ENCODE peak calls at places on chromosomes 7 and 10, in six cellular contexts. A is activated CD4-positive, alpha-beta T cell treated with anti-CD3 and anti-CD28 coated beads, Interleukin-2, amount 10 ng/mL, durations not matched to agents 7 days and 5 days; Y is activated CD8-positive, alpha-beta T cell treated with anti-CD3 and anti-CD28 coated beads for 36 hours; C is GM04504; D is HCT116; U is GM03348. R is an unnamed sample.
A peak's percentile ranks its signal among the peaks of the same experiment; 100 is the strongest.

GRCh38 chr10:111875760-111876159 is 307.8 kb downstream of the GPAM start:
- DNase-seq in A (no peak), Y (no peak), C (no peak), D (no peak), U (peak; percentile 21), R (no peak)

GRCh38 chr7:280461-280860 is 9.5 kb upstream of the FOXL3 start:
- DNase-seq in A (no peak), Y (no peak), C (no peak), D (no peak), U (no peak), R (no peak)

GRCh38 chr7:138886501-138886917 is 88.5 kb upstream of the ATP6V0A4 start:
- DNase-seq in A (peak; percentile 79), Y (peak; percentile 55), C (peak; percentile 50), D (peak; percentile 56), U (peak; percentile 70), R (peak; percentile 76)

GRCh38 chr7:111495173-111495572 is 67.1 kb downstream of the IMMP2L start:
- DNase-seq in A (no peak), Y (no peak), C (no peak), D (no peak), U (no peak), R (no peak)

GRCh38 chr7:70583965-70584883 is 547.7 kb upstream of the GALNT17 start:
- DNase-seq in A (no peak), Y (no peak), C (no peak), D (no peak), U (no peak), R (no peak)

GRCh38 chr10:114685456-114685855 is 27.4 kb upstream of the ABLIM1 start:
- DNase-seq in A (no peak), Y (no peak), C (no peak), D (no peak), U (no peak), R (no peak)

GRCh38 chr7:26696161-26696560 is 168.2 kb downstream of the SKAP2 start:
- DNase-seq in A (no peak), Y (no peak), C (no peak), D (no peak), U (no peak), R (no peak)

GRCh38 chr7:157239571-157240270 is 97.1 kb upstream of the DNAJB6 start:
- DNase-seq in A (no peak), Y (no peak), C (no peak), D (no peak), U (no peak), R (no peak)

GRCh38 chr7:149598721-149599308 is 101.2 kb upstream of the ZNF746 start:
- DNase-seq in A (peak; percentile 56), Y (peak; percentile 30), C (no peak), D (peak; percentile 16), U (peak; percentile 55), R (peak; percentile 24)

GRCh38 chr7:23598321-23598720 is 1.1 kb downstream of the CCDC126 start:
- DNase-seq in A (no peak), Y (no peak), C (no peak), D (peak; percentile 34), U (no peak), R (peak; percentile 43)

GRCh38 chr7:49327155-49327554 is 402.8 kb downstream of the CDC14C start:
- DNase-seq in A (no peak), Y (no peak), C (no peak), D (no peak), U (no peak), R (no peak)

GRCh38 chr7:3928727-3929515 is 627.9 kb downstream of the SDK1 start:
- DNase-seq in A (no peak), Y (no peak), C (no peak), D (no peak), U (no peak), R (peak; percentile 21)

GRCh38 chr10:23191764-23192395 is at the start of gene PTF1A:
- DNase-seq in A (no peak), Y (no peak), C (no peak), D (no peak), U (no peak), R (no peak)

GRCh38 chr7:35753761-35754603 is 46.9 kb upstream of the SEPTIN7 start:
- DNase-seq in A (no peak), Y (no peak), C (no peak), D (no peak), U (no peak), R (no peak)

GRCh38 chr10:6624392-6624791 is 44.3 kb upstream of the PRKCQ start:
- DNase-seq in A (no peak), Y (no peak), C (no peak), D (no peak), U (no peak), R (no peak)

GRCh38 chr10:49784631-49785030 is 22.5 kb upstream of the OGDHL start:
- DNase-seq in A (no peak), Y (no peak), C (no peak), D (no peak), U (no peak), R (no peak)

GRCh38 chr10:49620841-49621378 is 7.1 kb downstream of the CHAT start:
- DNase-seq in A (no peak), Y (no peak), C (no peak), D (no peak), U (no peak), R (no peak)

GRCh38 chr7:2689951-2690705 is 2.1 kb downstream of the AMZ1 start:
- DNase-seq in A (no peak), Y (no peak), C (no peak), D (no peak), U (no peak), R (no peak)

GRCh38 chr10:22823109-22823508 is 104.7 kb upstream of the ARMC3 start:
- DNase-seq in A (no peak), Y (peak; percentile 8), C (peak; percentile 75), D (peak; percentile 95), U (peak; percentile 62), R (peak; percentile 93)

GRCh38 chr10:116298586-116298985 is 25.6 kb upstream of the GFRA1 start:
- DNase-seq in A (no peak), Y (no peak), C (no peak), D (no peak), U (no peak), R (no peak)

GRCh38 chr7:131656980-131657725 is 100.7 kb upstream of the PODXL start:
- DNase-seq in A (no peak), Y (no peak), C (no peak), D (no peak), U (no peak), R (no peak)

GRCh38 chr10:29535012-29535777 is 99.6 kb downstream of the SVIL start:
- DNase-seq in A (no peak), Y (peak; percentile 13), C (peak; percentile 74), D (peak; percentile 16), U (peak; percentile 91), R (peak; percentile 64)

GRCh38 chr7:134101716-134102115 is 25.4 kb upstream of the LRGUK start:
- DNase-seq in A (no peak), Y (no peak), C (no peak), D (no peak), U (no peak), R (no peak)

GRCh38 chr7:111927383-111928019 is 278.7 kb downstream of the DOCK4 start:
- DNase-seq in A (no peak), Y (no peak), C (no peak), D (no peak), U (no peak), R (no peak)

GRCh38 chr7:6615853-6616555 is 594 bp downstream of the ZNF853 start:
- DNase-seq in A (no peak), Y (no peak), C (no peak), D (no peak), U (no peak), R (peak; percentile 40)

GRCh38 chr10:125156196-125156595 is 4.2 kb downstream of the CTBP2 start:
- DNase-seq in A (no peak), Y (no peak), C (no peak), D (no peak), U (no peak), R (no peak)

GRCh38 chr10:71821909-71822763 is 28.9 kb downstream of the PSAP start:
- DNase-seq in A (peak; percentile 22), Y (peak; percentile 56), C (no peak), D (no peak), U (no peak), R (no peak)

GRCh38 chr7:125136755-125137547 is 207.3 kb upstream of the POT1 start:
- DNase-seq in A (no peak), Y (no peak), C (no peak), D (peak; percentile 12), U (no peak), R (no peak)

GRCh38 chr7:155166673-155167370 is 96.7 kb downstream of the HTR5A start:
- DNase-seq in A (no peak), Y (peak; percentile 44), C (peak; percentile 97), D (peak; percentile 72), U (peak; percentile 91), R (no peak)

GRCh38 chr7:94364816-94365215 is 29.9 kb upstream of the COL1A2 start:
- DNase-seq in A (no peak), Y (no peak), C (no peak), D (no peak), U (no peak), R (no peak)

GRCh38 chr10:6108631-6109443 is 20.0 kb downstream of the RBM17 start:
- DNase-seq in A (peak; percentile 64), Y (peak; percentile 32), C (no peak), D (peak; percentile 13), U (peak; percentile 56), R (peak; percentile 61)

GRCh38 chr7:5755704-5756131 is 25.7 kb downstream of the RNF216 start:
- DNase-seq in A (no peak), Y (no peak), C (peak; percentile 44), D (no peak), U (peak; percentile 69), R (no peak)

GRCh38 chr7:103073989-103074518 is 542 bp downstream of the FBXL13 start:
- DNase-seq in A (no peak), Y (no peak), C (no peak), D (no peak), U (no peak), R (peak; percentile 31)

GRCh38 chr7:70347463-70347855 is 749.2 kb downstream of the AUTS2 start:
- DNase-seq in A (no peak), Y (no peak), C (no peak), D (no peak), U (no peak), R (no peak)

GRCh38 chr10:10007972-10008371 is 1009.7 kb upstream of the CELF2 start:
- DNase-seq in A (no peak), Y (no peak), C (no peak), D (no peak), U (no peak), R (peak; percentile 6)

GRCh38 chr10:10233256-10233655 is 784.4 kb upstream of the CELF2 start:
- DNase-seq in A (no peak), Y (no peak), C (no peak), D (no peak), U (no peak), R (no peak)

GRCh38 chr10:79243211-79244067 is 103.8 kb upstream of the PPIF start:
- DNase-seq in A (peak; percentile 69), Y (peak; percentile 85), C (no peak), D (no peak), U (peak; percentile 65), R (no peak)

GRCh38 chr10:57696641-57697040 is 571.1 kb downstream of the IPMK start:
- DNase-seq in A (no peak), Y (no peak), C (peak; percentile 78), D (no peak), U (peak; percentile 24), R (no peak)

GRCh38 chr10:131803863-131804425 is 96.9 kb upstream of the PPP2R2D start:
- DNase-seq in A (no peak), Y (no peak), C (no peak), D (no peak), U (no peak), R (no peak)